ENCODE peak calls at places on chromosome 22, in ten cellular contexts. O is left ventricle myocardium inferior; M is lung; Q is pancreas; K is brain microvascular endothelial cell; I is OCI-LY7; Y is CD8-positive, alpha-beta T cell; H is lower lobe of right lung; R is suprapubic skin; D is mammary epithelial cell. C is an unnamed sample.

GRCh38 chr22:37492428-37493344 is 6.5 kb upstream of the MFNG start:
- DNase-seq in O (no peak), M (no peak), Q (no peak), K (peak), I (peak), Y (no peak), H (peak), R (no peak), D (peak), C (peak)

GRCh38 chr22:17106161-17106784 is 14.9 kb downstream of the TMEM121B start:
- DNase-seq in O (no peak), M (no peak), Q (no peak), K (no peak), I (no peak), Y (no peak), H (no peak), R (no peak), D (no peak), C (no peak)

GRCh38 chr22:48299124-48299523 is 1528.5 kb downstream of the BRD1 start:
- DNase-seq in O (no peak), M (peak), Q (no peak), K (no peak), I (no peak), Y (no peak), H (no peak), R (no peak), D (no peak), C (no peak)

GRCh38 chr22:22691716-22692701 is 47.6 kb downstream of the GGTLC2 start:
- DNase-seq in O (no peak), M (no peak), Q (no peak), K (no peak), I (peak), Y (no peak), H (no peak), R (no peak), D (no peak), C (peak)

GRCh38 chr22:29780781-29781676 is 13.9 kb downstream of the UQCR10 start:
- DNase-seq in O (no peak), M (no peak), Q (no peak), K (peak), I (no peak), Y (no peak), H (no peak), R (no peak), D (peak), C (peak)

GRCh38 chr22:28544431-28544868 is 135.2 kb downstream of the TTC28 start:
- DNase-seq in O (no peak), M (no peak), Q (no peak), K (peak), I (no peak), Y (no peak), H (no peak), R (no peak), D (peak), C (peak)

GRCh38 chr22:47129902-47130301 is 367.5 kb downstream of the TBC1D22A start:
- DNase-seq in O (peak), M (no peak), Q (no peak), K (no peak), I (no peak), Y (no peak), H (peak), R (no peak), D (peak), C (peak)

GRCh38 chr22:40043086-40043485 is 48.3 kb downstream of the FAM83F start:
- DNase-seq in O (no peak), M (peak), Q (peak), K (no peak), I (no peak), Y (no peak), H (no peak), R (peak), D (peak), C (peak)

GRCh38 chr22:43247546-43248260 is 60.8 kb upstream of the TTLL12 start:
- DNase-seq in O (no peak), M (no peak), Q (no peak), K (no peak), I (no peak), Y (no peak), H (no peak), R (no peak), D (no peak), C (no peak)

GRCh38 chr22:17562906-17563870 is at the start of gene SLC25A18:
- DNase-seq in O (peak), M (no peak), Q (no peak), K (no peak), I (no peak), Y (no peak), H (no peak), R (no peak), D (no peak), C (no peak)

GRCh38 chr22:36419912-36420882 is 32.4 kb upstream of the MYH9 start:
- DNase-seq in O (no peak), M (no peak), Q (no peak), K (no peak), I (no peak), Y (no peak), H (no peak), R (no peak), D (no peak), C (no peak)

GRCh38 chr22:23243006-23243573 is 62.8 kb downstream of the BCR start:
- DNase-seq in O (no peak), M (no peak), Q (no peak), K (no peak), I (no peak), Y (peak), H (no peak), R (no peak), D (no peak), C (no peak)

GRCh38 chr22:30694171-30694637 is 470 bp upstream of the OSBP2 start:
- DNase-seq in O (peak), M (peak), Q (peak), K (no peak), I (no peak), Y (peak), H (peak), R (no peak), D (peak), C (peak)

GRCh38 chr22:47818496-47818895 is 1056.0 kb downstream of the TBC1D22A start:
- DNase-seq in O (no peak), M (no peak), Q (no peak), K (no peak), I (no peak), Y (no peak), H (no peak), R (no peak), D (no peak), C (no peak)

GRCh38 chr22:29820941-29821789 is 16.9 kb downstream of the ASCC2 start:
- DNase-seq in O (peak), M (peak), Q (peak), K (peak), I (no peak), Y (no peak), H (peak), R (peak), D (peak), C (peak)

GRCh38 chr22:21947040-21948014 is 5.3 kb downstream of the PPM1F start:
- DNase-seq in O (no peak), M (no peak), Q (no peak), K (peak), I (no peak), Y (no peak), H (no peak), R (no peak), D (peak), C (peak)

GRCh38 chr22:24582111-24582814 is 10.6 kb downstream of the LRRC75B start:
- DNase-seq in O (no peak), M (no peak), Q (no peak), K (no peak), I (no peak), Y (no peak), H (no peak), R (peak), D (no peak), C (no peak)

GRCh38 chr22:28741200-28741757 is 341 bp downstream of the CHEK2 start:
- DNase-seq in O (no peak), M (no peak), Q (no peak), K (no peak), I (no peak), Y (no peak), H (no peak), R (no peak), D (no peak), C (no peak)

GRCh38 chr22:42452456-42452855 is 20.3 kb upstream of the NFAM1 start:
- DNase-seq in O (no peak), M (no peak), Q (no peak), K (no peak), I (no peak), Y (no peak), H (no peak), R (no peak), D (no peak), C (no peak)

GRCh38 chr22:36862251-36863242 is 1.7 kb downstream of the NCF4 start:
- DNase-seq in O (peak), M (peak), Q (no peak), K (no peak), I (peak), Y (no peak), H (peak), R (no peak), D (no peak), C (no peak)

GRCh38 chr22:29343313-29343805 is 27.9 kb upstream of the RASL10A start:
- DNase-seq in O (peak), M (peak), Q (peak), K (no peak), I (no peak), Y (no peak), H (peak), R (no peak), D (no peak), C (peak)

GRCh38 chr22:37336474-37337028 is 54.2 kb downstream of the CYTH4 start:
- DNase-seq in O (no peak), M (no peak), Q (no peak), K (no peak), I (no peak), Y (no peak), H (no peak), R (no peak), D (no peak), C (peak)

GRCh38 chr22:40635940-40636379 is 559 bp downstream of the MRTFA start:
- DNase-seq in O (no peak), M (no peak), Q (no peak), K (no peak), I (peak), Y (no peak), H (peak), R (peak), D (no peak), C (no peak)

GRCh38 chr22:48464246-48464645 is 1363.4 kb downstream of the BRD1 start:
- DNase-seq in O (no peak), M (no peak), Q (no peak), K (no peak), I (no peak), Y (no peak), H (no peak), R (no peak), D (no peak), C (no peak)

GRCh38 chr22:49403102-49403501 is 424.6 kb downstream of the BRD1 start:
- DNase-seq in O (no peak), M (no peak), Q (no peak), K (no peak), I (no peak), Y (no peak), H (no peak), R (peak), D (no peak), C (no peak)

GRCh38 chr22:49971232-49972162 is 10.9 kb downstream of the PIM3 start:
- DNase-seq in O (peak), M (peak), Q (peak), K (peak), I (no peak), Y (peak), H (peak), R (peak), D (no peak), C (peak)

DNA sequence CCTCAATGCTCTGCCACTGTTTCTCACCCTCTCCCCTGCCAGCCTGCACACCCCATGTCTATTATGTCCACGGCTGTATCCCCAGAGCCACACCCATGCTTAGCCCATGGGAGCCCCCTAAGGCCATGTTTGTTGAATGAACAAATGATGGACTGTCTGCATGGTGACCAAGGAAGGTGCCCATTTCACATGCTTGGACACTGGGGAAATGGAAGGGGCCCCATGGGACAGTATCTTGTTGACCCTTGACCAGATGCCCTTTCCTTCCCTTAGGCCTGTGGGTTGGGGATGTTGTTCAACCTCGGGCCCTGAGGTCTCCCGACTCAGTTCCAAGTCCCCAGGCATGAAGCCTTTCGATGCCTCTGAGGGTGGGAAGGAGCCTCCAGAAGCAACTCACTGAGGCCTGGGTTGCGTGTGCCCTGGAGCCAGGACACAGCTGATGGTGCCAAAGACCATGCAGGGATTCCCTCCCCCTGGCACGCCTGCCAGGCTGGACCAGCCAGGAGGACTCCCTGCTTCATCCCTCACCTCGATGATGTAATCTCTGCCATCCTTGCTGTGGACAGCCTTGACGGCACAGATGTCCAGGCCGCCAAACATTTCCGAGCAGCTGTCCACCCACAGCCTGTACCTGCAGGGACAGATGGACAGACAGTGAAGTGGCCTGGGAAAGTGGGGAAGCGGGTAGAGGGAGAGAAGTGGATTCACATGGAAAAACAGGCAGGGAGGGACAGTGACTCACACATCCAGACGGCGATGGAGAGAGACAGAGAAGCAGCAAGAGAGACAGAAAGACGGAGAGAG is 58.9 kb downstream of the FBXO7 start:
- DNase-seq in O (no peak), M (no peak), Q (no peak), K (peak), I (no peak), Y (no peak), H (no peak), R (no peak), D (no peak), C (no peak)
- H3K27ac ChIP-seq in O (peak), M (peak), Q (no peak), K (no peak), I (no peak), Y (no peak), H (peak), R (peak), D (no peak), C (no peak)

GRCh38 chr22:19940536-19941364 is 822 bp upstream of the COMT start:
- DNase-seq in O (no peak), M (no peak), Q (no peak), K (no peak), I (no peak), Y (no peak), H (peak), R (no peak), D (no peak), C (no peak)

GRCh38 chr22:19941365-19942070 is at the start of the genes COMT and TXNRD2:
- DNase-seq in O (peak), M (peak), Q (peak), K (peak), I (peak), Y (peak), H (peak), R (peak), D (peak), C (peak)

GRCh38 chr22:19942071-19942885 is 660 bp upstream of the TXNRD2 start:
- DNase-seq in O (no peak), M (no peak), Q (no peak), K (peak), I (peak), Y (no peak), H (peak), R (no peak), D (no peak), C (no peak)

GRCh38 chr22:19942886-19943664 is 1.5 kb upstream of the TXNRD2 start:
- DNase-seq in O (no peak), M (no peak), Q (peak), K (peak), I (peak), Y (no peak), H (peak), R (no peak), D (peak), C (peak)

GRCh38 chr22:19943665-19944026 is 2.0 kb upstream of the TXNRD2 start:
- DNase-seq in O (no peak), M (no peak), Q (no peak), K (peak), I (peak), Y (no peak), H (peak), R (no peak), D (no peak), C (no peak)
- H3K4me3 ChIP-seq in O (peak), M (no peak), Q (no peak), K (peak), I (peak), Y (no peak), H (peak), R (no peak), D (no peak), C (no peak)

GRCh38 chr22:44676441-44677298 is 25.3 kb upstream of the PRR5 start:
- DNase-seq in O (no peak), M (no peak), Q (no peak), K (no peak), I (no peak), Y (no peak), H (no peak), R (no peak), D (no peak), C (no peak)
- H3K27ac ChIP-seq in O (no peak), M (no peak), Q (no peak), K (no peak), I (no peak), Y (no peak), H (no peak), R (no peak), D (no peak), C (no peak)

DNA sequence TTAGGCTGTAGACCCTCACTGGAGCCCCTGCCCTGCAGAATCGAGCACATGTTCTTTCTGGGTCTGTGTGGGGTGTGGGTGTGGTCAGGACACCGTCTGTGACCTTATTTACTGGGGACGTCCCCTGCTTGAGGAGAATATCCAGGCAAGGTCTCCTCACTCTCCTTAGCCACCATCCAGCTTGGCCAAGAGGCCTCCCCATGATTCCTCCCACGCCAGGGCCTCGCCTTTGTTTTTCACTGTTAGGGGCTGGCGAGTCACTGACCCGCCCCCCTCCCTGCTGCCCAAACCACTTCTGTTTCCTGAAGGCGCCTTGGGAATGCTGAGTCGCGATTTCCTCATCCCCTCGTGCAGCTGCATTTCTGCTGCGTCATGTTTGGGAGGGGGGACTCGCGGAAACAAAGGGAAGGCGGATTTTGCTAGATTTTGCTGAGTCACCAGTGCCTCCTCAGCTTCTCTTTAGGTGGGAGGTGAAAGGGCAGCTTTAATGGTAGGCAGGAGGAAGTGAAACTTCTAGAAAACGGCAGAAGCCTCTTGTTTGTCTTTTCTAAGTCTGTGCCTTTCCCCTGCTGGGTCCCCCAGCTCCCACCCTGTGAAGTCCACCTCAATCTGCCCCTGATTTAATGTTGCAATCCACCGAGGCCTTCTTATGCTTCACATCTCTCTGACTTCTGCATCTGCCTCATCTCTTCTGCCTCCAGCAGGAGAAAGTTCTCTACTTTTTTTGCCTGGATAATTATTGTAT is 4.0 kb upstream of the HMOX1 start:
- DNase-seq in O (peak), M (peak), Q (peak), K (peak), I (peak), Y (no peak), H (peak), R (peak), D (peak), C (peak)
- H3K4me3 ChIP-seq in O (no peak), M (no peak), Q (no peak), K (no peak), I (peak), Y (no peak), H (no peak), R (peak), D (no peak), C (no peak)

DNA sequence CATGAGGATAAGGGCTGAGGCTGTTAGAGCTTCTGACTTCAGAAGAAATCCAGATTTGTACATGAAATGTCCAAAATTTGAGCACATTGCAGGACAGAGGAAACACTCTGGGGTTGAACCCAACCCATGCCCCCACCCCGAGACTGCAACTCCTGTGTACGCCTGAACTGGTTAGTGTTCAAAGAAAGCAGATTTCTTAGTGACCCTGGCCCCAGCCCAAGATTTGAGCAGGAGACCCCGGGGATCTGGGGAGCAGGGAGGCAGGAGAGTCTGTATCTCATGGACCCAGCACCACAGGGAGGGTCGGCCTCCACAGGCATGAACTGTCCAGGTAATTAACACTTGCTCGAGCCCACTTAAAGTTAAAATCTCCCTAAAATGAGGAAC is 69.3 kb upstream of the WNT7B start:
- DNase-seq in O (peak), M (no peak), Q (no peak), K (no peak), I (no peak), Y (no peak), H (peak), R (peak), D (no peak), C (no peak)
- H3K27ac ChIP-seq in O (peak), M (peak), Q (peak), K (no peak), I (no peak), Y (no peak), H (peak), R (peak), D (no peak), C (no peak)

DNA sequence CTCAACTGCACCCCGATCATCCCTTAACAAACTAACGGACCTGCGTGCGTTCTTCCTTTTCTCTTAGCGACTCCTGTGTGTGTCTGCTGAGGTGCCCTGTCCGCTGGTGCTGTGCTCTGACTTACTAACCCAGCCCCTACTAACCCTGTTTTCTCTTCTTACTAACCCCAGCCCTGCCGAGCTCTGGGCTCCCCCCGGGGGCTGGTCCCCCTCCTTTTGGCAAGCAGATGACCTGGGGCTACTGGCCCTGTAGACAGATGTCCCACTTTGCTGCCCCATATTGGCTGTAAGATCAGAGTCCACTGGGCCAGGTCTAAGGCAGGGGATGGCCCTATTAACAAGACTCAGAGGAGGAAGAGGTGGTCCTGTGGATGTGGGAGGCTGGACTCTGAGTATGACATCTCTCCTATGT is 14.7 kb downstream of the MIAT start:
- DNase-seq in O (no peak), M (no peak), Q (no peak), K (no peak), I (no peak), Y (no peak), H (no peak), R (peak), D (no peak), C (no peak)
- H3K4me3 ChIP-seq in O (peak), M (no peak), Q (peak), K (peak), I (peak), Y (peak), H (peak), R (peak), D (peak), C (peak)

C was measured in PC-3.